ENCODE peak calls at places on chromosomes 12 and 14, in seven cellular contexts. V is right lobe of liver, S is uterus, I is sigmoid colon, K is cardiac fibroblast, C is fibroblast of villous mesenchyme, O is breast epithelium. Q is an unnamed sample.
A peak's percentile ranks its signal among the peaks of the same experiment; 100 is the strongest.

GRCh38 chr12:63867026-63867425 is 22.5 kb downstream of the SRGAP1 start:
- DNase-seq in V (no peak), S (no peak), I (no peak), K (no peak), C (no peak), O (no peak), Q (no peak)

GRCh38 chr12:123010110-123010509 is 29.6 kb downstream of the ARL6IP4 start:
- DNase-seq in V (no peak), S (no peak), I (no peak), K (no peak), C (no peak), O (no peak), Q (no peak)

GRCh38 chr12:21130998-21131397 is at the start of gene SLCO1B1:
- DNase-seq in V (no peak), S (no peak), I (no peak), K (no peak), C (no peak), O (no peak), Q (no peak)

GRCh38 chr12:124680863-124681778 is 113.7 kb upstream of the NCOR2 start:
- DNase-seq in V (peak; percentile 83), S (peak; percentile 55), I (no peak), K (peak; percentile 70), C (peak; percentile 82), O (no peak), Q (peak; percentile 89)

GRCh38 chr14:58073516-58073915 is 78.5 kb downstream of the ARMH4 start:
- DNase-seq in V (no peak), S (no peak), I (no peak), K (no peak), C (no peak), O (no peak), Q (no peak)

GRCh38 chr12:129911437-129912049 is 7.7 kb upstream of the TMEM132D start:
- DNase-seq in V (no peak), S (no peak), I (no peak), K (peak; percentile 12), C (no peak), O (no peak), Q (peak; percentile 21)

GRCh38 chr12:113727651-113728061 is 238.5 kb downstream of the RBM19 start:
- DNase-seq in V (no peak), S (no peak), I (no peak), K (peak; percentile 10), C (no peak), O (no peak), Q (peak; percentile 74)

GRCh38 chr14:69010632-69011031 is 31.5 kb upstream of the ACTN1 start:
- DNase-seq in V (no peak), S (no peak), I (no peak), K (peak; percentile 13), C (peak; percentile 30), O (no peak), Q (no peak)

GRCh38 chr12:42372154-42372791 is 46.3 kb downstream of the PPHLN1 start:
- DNase-seq in V (no peak), S (no peak), I (no peak), K (peak; percentile 49), C (peak; percentile 53), O (no peak), Q (peak; percentile 38)

GRCh38 chr14:70472253-70473159 is 20.5 kb downstream of the ADAM21 start:
- DNase-seq in V (no peak), S (no peak), I (no peak), K (no peak), C (no peak), O (no peak), Q (no peak)

GRCh38 chr12:16515666-16516065 is 90.3 kb downstream of the LMO3 start:
- DNase-seq in V (no peak), S (no peak), I (no peak), K (peak; percentile 51), C (no peak), O (no peak), Q (peak; percentile 28)

GRCh38 chr12:111355181-111355925 is 13.5 kb downstream of the PHETA1 start:
- DNase-seq in V (no peak), S (no peak), I (no peak), K (no peak), C (no peak), O (no peak), Q (no peak)

GRCh38 chr12:111354511-111354910 is 14.4 kb downstream of the PHETA1 start:
- DNase-seq in V (no peak), S (no peak), I (no peak), K (no peak), C (no peak), O (no peak), Q (no peak)

GRCh38 chr12:111352300-111352993 is 16.4 kb downstream of the PHETA1 start:
- DNase-seq in V (no peak), S (no peak), I (no peak), K (no peak), C (no peak), O (no peak), Q (no peak)

GRCh38 chr12:111353026-111353425 is 15.9 kb downstream of the PHETA1 start:
- DNase-seq in V (no peak), S (no peak), I (no peak), K (no peak), C (no peak), O (no peak), Q (no peak)

DNA sequence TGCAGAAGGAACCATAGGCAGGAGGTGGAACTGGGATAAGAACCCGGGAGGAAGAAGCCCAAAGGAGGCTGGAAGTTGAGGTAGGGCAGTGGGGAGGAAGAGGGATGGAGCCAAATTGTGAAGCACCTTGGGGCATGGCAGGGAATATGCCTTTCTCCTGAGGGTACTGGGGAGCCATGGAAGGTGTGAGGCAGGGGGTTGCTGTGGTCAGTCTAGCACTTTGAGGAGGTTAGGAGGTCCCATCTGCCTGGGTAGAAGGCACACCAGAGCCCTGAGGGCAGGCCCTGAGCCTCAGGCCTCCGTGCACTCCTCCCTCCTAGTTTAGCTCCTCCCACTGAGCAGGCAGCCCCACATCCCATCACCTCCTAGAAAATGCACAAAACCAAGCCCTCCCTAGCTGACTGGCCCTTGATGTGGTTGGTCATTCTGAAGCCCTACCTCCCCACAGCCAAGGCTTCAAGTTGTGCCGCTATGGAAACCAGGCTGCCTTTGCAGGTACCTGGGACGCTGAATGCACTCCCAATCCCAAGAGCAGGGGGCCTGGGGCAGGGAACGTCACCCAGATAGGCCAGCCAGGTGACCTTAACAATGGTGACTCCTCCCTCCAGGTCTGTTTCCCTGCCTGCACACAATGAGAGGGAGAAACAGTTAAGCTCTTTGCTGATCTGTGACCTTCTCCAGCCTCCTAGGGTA is 15.1 kb downstream of the PHETA1 start:
- DNase-seq in V (no peak), S (no peak), I (no peak), K (no peak), C (no peak), O (no peak), Q (no peak)
- TF ChIP-seq CTCF in V (no peak), S (no peak), I (no peak), K (no peak), C (no peak), O (no peak), Q (no peak)

DNA sequence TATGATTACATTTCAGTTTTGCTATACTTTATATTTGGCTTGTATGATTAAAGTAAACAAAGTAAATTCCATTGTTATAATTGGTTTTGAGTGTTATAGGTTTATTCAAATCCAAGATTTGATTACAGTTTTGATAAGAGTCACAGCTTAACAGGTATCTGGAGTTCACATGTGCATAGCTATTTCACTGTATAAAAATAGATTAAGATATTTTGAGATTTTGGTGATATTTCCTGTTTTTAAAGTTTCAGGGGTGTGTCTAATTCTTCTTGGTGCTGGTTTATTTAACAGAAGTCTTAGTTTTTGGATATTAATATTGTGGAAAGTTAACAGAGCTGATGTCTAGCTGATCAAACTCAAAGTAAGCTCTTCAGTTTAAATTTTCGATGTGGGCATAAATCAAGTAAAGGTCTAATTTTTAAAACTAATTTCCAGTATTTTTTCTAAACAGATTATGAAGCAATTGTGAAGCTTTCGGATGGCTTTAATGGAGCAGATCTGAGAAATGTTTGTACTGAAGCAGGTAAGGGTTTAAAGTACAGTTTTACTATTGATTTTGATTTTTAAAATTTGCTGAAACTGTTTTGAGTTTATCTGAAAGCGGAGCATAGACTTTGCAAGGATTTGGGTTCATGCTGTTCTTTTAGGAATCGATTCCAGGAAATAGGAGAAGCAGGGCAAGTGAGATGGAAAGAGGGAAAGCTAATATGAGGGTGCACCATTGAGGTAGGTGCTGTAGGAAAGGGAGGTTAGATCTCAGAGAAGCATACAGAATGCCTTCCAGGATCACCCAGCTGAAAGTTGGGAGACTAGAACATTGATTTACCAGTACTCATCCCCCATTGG is 6.2 kb upstream of the STYX start:
- DNase-seq in V (no peak), S (no peak), I (no peak), K (no peak), C (no peak), O (no peak), Q (no peak)
- H3K4me3 ChIP-seq in V (no peak overlapping the region), S (no peak overlapping the region), I (no peak overlapping the region), K (no peak overlapping the region), C (no peak overlapping the region), O (no peak overlapping the region), Q (no peak overlapping the region)

GRCh38 chr12:4387607-4388006 is 8.1 kb upstream of the FGF23 start:
- DNase-seq in V (no peak), S (no peak), I (no peak), K (no peak), C (no peak), O (no peak), Q (no peak)

GRCh38 chr12:4379410-4379809 is at the start of gene FGF23:
- DNase-seq in V (no peak), S (no peak), I (no peak), K (peak; percentile 26), C (peak; percentile 36), O (no peak), Q (peak; percentile 3)

GRCh38 chr12:4386756-4387155 is 7.2 kb upstream of the FGF23 start:
- DNase-seq in V (no peak), S (no peak), I (no peak), K (no peak), C (no peak), O (no peak), Q (no peak)

GRCh38 chr12:4380332-4380731 is 820 bp upstream of the FGF23 start:
- DNase-seq in V (no peak), S (no peak), I (no peak), K (no peak), C (no peak), O (no peak), Q (no peak)

GRCh38 chr12:4383304-4383865 is 3.9 kb upstream of the FGF23 start:
- DNase-seq in V (no peak), S (no peak), I (no peak), K (no peak), C (no peak), O (no peak), Q (no peak)
- TF ChIP-seq CTCF in V (no peak), S (no peak), I (no peak), K (no peak), C (no peak), O (no peak), Q (no peak)

GRCh38 chr14:24440606-24441399 is 1.8 kb downstream of the SDR39U1 start:
- DNase-seq in V (no peak), S (no peak), I (no peak), K (no peak), C (no peak), O (no peak), Q (no peak)

GRCh38 chr14:24439830-24440605 is 2.6 kb downstream of the SDR39U1 start:
- DNase-seq in V (no peak), S (no peak), I (peak; percentile 68), K (no peak), C (no peak), O (no peak), Q (no peak)

GRCh38 chr14:24442240-24443052 is at the start of gene SDR39U1:
- DNase-seq in V (peak; percentile 97), S (peak; percentile 99), I (peak; percentile 99), K (peak; percentile 99), C (peak; percentile 99), O (peak; percentile 96), Q (peak; percentile 99)

GRCh38 chr14:24441904-24442239 is 704 bp downstream of the SDR39U1 start:
- DNase-seq in V (no peak), S (no peak), I (no peak), K (no peak), C (no peak), O (no peak), Q (no peak)

GRCh38 chr14:24441485-24441884 is 1.1 kb downstream of the SDR39U1 start:
- DNase-seq in V (no peak), S (no peak), I (no peak), K (no peak), C (no peak), O (no peak), Q (no peak)
- H3K4me3 ChIP-seq in V (peak overlapping the region; percentile 70), S (peak overlapping the region; percentile 55), I (peak overlapping the region; percentile 80), K (peak overlapping the region; percentile 54), C (peak overlapping the region; percentile 69), O (peak overlapping the region; percentile 59), Q (peak overlapping the region; percentile 96)